ENCODE peak calls at places on chromosomes 3 and 15, in four cellular contexts. Y is H9, X is IMR-90, K is H1. J is an unnamed sample.

GRCh38 chr3:38655708-38656300 is 6.3 kb upstream of the SCN5A start:
- DNase-seq in Y (peak; percentile 64), X (peak; percentile 51), K (no peak), J (peak; percentile 89)

GRCh38 chr3:149216195-149216869 is 5.3 kb downstream of the CP start:
- DNase-seq in X (no peak), Y (no peak), K (no peak), J (no peak)

GRCh38 chr15:31768055-31768454 is 262.3 kb upstream of the CHRNA7 start:
- DNase-seq in K (no peak), Y (no peak), X (no peak), J (no peak)

GRCh38 chr3:37103103-37103815 is 71.1 kb downstream of the LRRFIP2 start:
- DNase-seq in K (no peak), Y (no peak), X (no peak), J (no peak)

GRCh38 chr3:72097053-72097452 is 312.1 kb upstream of the PROK2 start:
- DNase-seq in Y (no peak), X (no peak), K (no peak), J (no peak)

GRCh38 chr3:87175662-87176230 is 51.4 kb upstream of the CHMP2B start:
- DNase-seq in K (no peak), Y (no peak), X (no peak), J (no peak)

GRCh38 chr3:125032100-125032643 is 23.6 kb downstream of the HEG1 start:
- DNase-seq in Y (peak; percentile 49), K (no peak), X (no peak), J (peak; percentile 94)

GRCh38 chr3:168002786-168003368 is 92.8 kb downstream of the GOLIM4 start:
- DNase-seq in X (peak; percentile 47), Y (no peak), K (no peak), J (no peak)

GRCh38 chr3:161388860-161389259 is 17.5 kb upstream of the SPTSSB start:
- DNase-seq in K (no peak), Y (no peak), X (no peak), J (no peak)

GRCh38 chr3:56042326-56042951 is 425.8 kb downstream of the ERC2 start:
- DNase-seq in K (no peak), Y (no peak), X (peak; percentile 61), J (peak; percentile 71)

GRCh38 chr3:186143280-186143679 is 34.4 kb upstream of the ETV5 start:
- DNase-seq in K (no peak), Y (no peak), X (no peak), J (no peak)

GRCh38 chr15:42090375-42090774 is 4.0 kb downstream of the PLA2G4D start:
- DNase-seq in K (no peak), X (no peak), Y (no peak), J (no peak)

GRCh38 chr3:82814660-82815059 is 1053.2 kb upstream of the GBE1 start:
- DNase-seq in K (no peak), X (no peak), Y (no peak), J (no peak)

GRCh38 chr3:125634346-125634964 is 39.2 kb upstream of the OSBPL11 start:
- DNase-seq in X (no peak), Y (peak; percentile 4), K (peak; percentile 8), J (no peak)

GRCh38 chr3:115148142-115148790 is 1.2 kb upstream of the ZBTB20 start:
- DNase-seq in X (peak; percentile 4), Y (no peak), K (no peak), J (no peak)

GRCh38 chr3:191303596-191303995 is 25.6 kb upstream of the CCDC50 start:
- DNase-seq in Y (no peak), K (no peak), X (no peak), J (no peak)

GRCh38 chr3:33791477-33792166 is 6.8 kb upstream of the PDCD6IP start:
- DNase-seq in X (peak; percentile 41), K (no peak), Y (no peak), J (no peak)

GRCh38 chr15:28101201-28101600 is 2.1 kb upstream of the OCA2 start:
- DNase-seq in Y (peak; percentile 20), X (no peak), K (no peak), J (no peak)

GRCh38 chr3:5022966-5023776 is 43.9 kb downstream of the BHLHE40 start:
- DNase-seq in K (no peak), X (peak; percentile 100), Y (peak; percentile 87), J (peak; percentile 98)

GRCh38 chr3:64686446-64686908 is 1.3 kb downstream of the ADAMTS9 start:
- DNase-seq in Y (no peak), K (no peak), X (peak; percentile 52), J (peak; percentile 77)

GRCh38 chr15:67149859-67150824 is 84.7 kb downstream of the SMAD3 start:
- DNase-seq in X (peak; percentile 99), K (no peak), Y (peak; percentile 76), J (peak; percentile 94)

GRCh38 chr3:9957214-9957613 is 5.0 kb upstream of the PRRT3 start:
- DNase-seq in X (peak; percentile 33), Y (peak; percentile 1), K (no peak), J (no peak)

GRCh38 chr3:39189648-39190269 is 2.6 kb downstream of the XIRP1 start:
- DNase-seq in Y (peak; percentile 84), X (peak; percentile 64), K (peak; percentile 73), J (peak; percentile 89)

GRCh38 chr3:143439785-143440184 is 320.2 kb downstream of the CHST2 start:
- DNase-seq in K (no peak), X (no peak), Y (no peak), J (peak; percentile 43)

GRCh38 chr15:31341501-31342195 is 15.0 kb downstream of the KLF13 start:
- DNase-seq in K (no peak), Y (no peak), X (no peak), J (no peak)

GRCh38 chr3:48077835-48078234 is 61.6 kb upstream of the MAP4 start:
- DNase-seq in Y (no peak), K (no peak), X (peak; percentile 31), J (no peak)

GRCh38 chr3:33383951-33384350 is 56.3 kb downstream of the UBP1 start:
- DNase-seq in X (no peak), K (no peak), Y (no peak), J (no peak)

GRCh38 chr15:84747423-84748273 is 744 bp upstream of the ZNF592 start:
- DNase-seq in Y (peak; percentile 82), X (peak; percentile 60), K (peak; percentile 89), J (peak; percentile 92)

GRCh38 chr3:123546133-123546755 is 38.6 kb downstream of the HACD2 start:
- DNase-seq in K (no peak), X (peak; percentile 94), Y (no peak), J (no peak)

DNA sequence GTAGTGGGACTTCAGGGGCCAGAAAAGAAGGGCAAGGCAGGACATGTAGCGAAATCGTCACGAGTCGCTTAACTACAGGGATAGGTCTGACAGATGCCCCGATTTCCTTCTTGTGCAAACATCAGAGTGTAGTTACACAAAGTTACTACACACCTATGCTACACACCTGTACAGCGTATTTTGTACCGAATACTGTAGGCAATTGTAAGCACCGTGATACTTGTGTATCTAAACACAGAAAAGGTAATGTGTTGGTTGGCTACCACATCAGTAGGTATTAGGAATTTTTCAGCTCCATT is 515 bp upstream of the MTHFS start:
- DNase-seq in Y (no peak), X (no peak), K (no peak), J (no peak)
- H2BK120ac ChIP-seq in Y (no peak overlapping the region), X (peak overlapping the region; percentile 55), K (no peak overlapping the region), J (no peak overlapping the region)

GRCh38 chr3:50639055-50639494 is 22.1 kb downstream of the MAPKAPK3 start:
- DNase-seq in Y (no peak), K (no peak), X (peak; percentile 76), J (peak; percentile 73)
- H4K5ac ChIP-seq in Y (no peak overlapping the region), K (peak overlapping the region; percentile 10), X (no peak overlapping the region), J (no peak overlapping the region)

DNA sequence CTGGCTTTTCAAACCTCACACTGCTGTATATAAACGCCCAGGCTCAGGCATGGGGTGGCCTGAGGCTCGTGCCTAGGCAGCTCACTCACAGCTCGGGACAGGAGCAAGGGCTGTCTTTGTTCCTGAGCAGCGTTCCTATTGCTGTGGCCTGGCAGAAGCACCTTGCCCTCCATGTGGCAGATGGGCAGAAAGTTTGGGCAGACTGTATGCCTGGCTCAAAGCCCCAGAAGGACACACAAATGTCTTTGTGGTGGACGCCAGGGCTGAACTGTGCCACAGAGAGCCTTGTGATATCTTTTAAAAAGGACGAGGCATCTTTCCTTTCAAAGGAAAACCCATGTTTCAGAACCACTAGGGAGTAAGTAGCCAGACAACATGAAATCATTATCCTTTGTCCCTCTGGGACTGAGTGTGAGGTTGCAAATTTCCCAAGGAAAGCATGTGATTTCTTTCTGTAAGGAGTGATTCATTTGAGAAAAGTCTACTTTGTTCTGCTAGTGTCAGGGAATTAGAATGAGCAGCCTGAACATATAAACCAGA is 29.3 kb upstream of the UBE2E1 start:
- DNase-seq in Y (no peak), K (no peak), X (peak; percentile 81), J (no peak)
- H2AK5ac ChIP-seq in Y (no peak overlapping the region), K (no peak overlapping the region), X (peak overlapping the region; percentile 84), J (no peak overlapping the region)

GRCh38 chr3:128236667-128237066 is 83.4 kb downstream of the EEFSEC start:
- DNase-seq in Y (no peak), K (peak; percentile 22), X (no peak), J (no peak)
- H2BK120ac ChIP-seq in Y (no peak overlapping the region), K (no peak overlapping the region), X (no peak overlapping the region), J (no peak overlapping the region)

DNA sequence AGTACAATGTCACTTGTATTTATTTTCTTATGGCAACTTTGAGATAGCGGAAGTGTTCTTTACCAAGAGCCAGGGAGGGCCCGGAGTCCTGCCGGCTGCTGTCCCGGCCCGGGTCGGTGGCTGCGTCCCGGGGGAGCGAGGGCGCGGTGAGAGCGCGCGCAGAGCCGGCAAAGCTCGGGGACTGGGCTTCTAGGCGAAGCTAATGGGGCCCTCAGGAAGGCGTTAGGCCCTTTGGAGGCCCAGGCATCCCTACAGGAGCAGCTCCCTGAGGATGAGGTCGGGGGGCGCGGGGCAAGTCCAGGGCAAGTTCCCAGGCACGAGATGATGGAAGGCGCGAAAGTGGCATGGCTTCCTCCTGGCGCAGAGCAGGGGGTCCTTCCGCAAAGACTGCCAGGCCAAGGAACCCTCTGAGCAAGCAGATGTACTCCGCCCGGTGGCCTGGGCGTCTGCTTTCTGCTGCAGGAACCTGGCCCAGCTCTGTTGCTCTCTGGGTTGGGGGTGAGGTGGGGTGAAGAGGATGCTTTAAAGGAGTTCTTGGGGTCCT is 13.1 kb downstream of the NR2F2 start:
- DNase-seq in X (no peak), Y (peak; percentile 54), K (peak; percentile 68), J (no peak)
- H4K5ac ChIP-seq in X (peak overlapping the region; percentile 76), Y (no peak overlapping the region), K (no peak overlapping the region), J (no peak overlapping the region)